ENCODE peak calls at places on chromosomes 1 and 21, in nine cellular contexts. One of them, this sample, is unnamed.
A peak's percentile ranks its signal among the peaks of the same experiment; 100 is the strongest.

GRCh38 chr1:22702671-22703070 is 8.0 kb upstream of the EPHB2 start:
- DNase-seq in left ventricle myocardium inferior: no peak
- DNase-seq in adrenal gland: no peak
- DNase-seq in PC-9: no peak
- DNase-seq in ovary: no peak
- DNase-seq in tibial artery: no peak
- DNase-seq in suprapubic skin: no peak
- DNase-seq in heart right ventricle: no peak
- DNase-seq in breast epithelium: no peak
- DNase-seq in this sample: no peak

GRCh38 chr1:16978589-16979474 is 1.6 kb downstream of the MFAP2 start:
- DNase-seq in left ventricle myocardium inferior: peak; percentile 49
- DNase-seq in adrenal gland: no peak
- DNase-seq in PC-9: no peak
- DNase-seq in ovary: peak; percentile 91
- DNase-seq in tibial artery: peak; percentile 83
- DNase-seq in suprapubic skin: peak; percentile 84
- DNase-seq in heart right ventricle: peak; percentile 42
- DNase-seq in breast epithelium: no peak
- DNase-seq in this sample: no peak

GRCh38 chr1:236122176-236122575 is 20.2 kb upstream of the GPR137B start:
- DNase-seq in left ventricle myocardium inferior: no peak
- DNase-seq in adrenal gland: no peak
- DNase-seq in PC-9: no peak
- DNase-seq in ovary: no peak
- DNase-seq in tibial artery: no peak
- DNase-seq in suprapubic skin: no peak
- DNase-seq in heart right ventricle: no peak
- DNase-seq in breast epithelium: no peak
- DNase-seq in this sample: no peak

GRCh38 chr1:3003941-3004270 is 17.4 kb upstream of the ACTRT2 start:
- DNase-seq in left ventricle myocardium inferior: no peak
- DNase-seq in adrenal gland: no peak
- DNase-seq in PC-9: no peak
- DNase-seq in ovary: no peak
- DNase-seq in tibial artery: peak; percentile 15
- DNase-seq in suprapubic skin: no peak
- DNase-seq in heart right ventricle: no peak
- DNase-seq in breast epithelium: peak; percentile 27
- DNase-seq in this sample: peak; percentile 27

GRCh38 chr21:44596068-44596725 is 3.9 kb upstream of the KRTAP10-6 start:
- DNase-seq in left ventricle myocardium inferior: no peak
- DNase-seq in adrenal gland: no peak
- DNase-seq in PC-9: no peak
- DNase-seq in ovary: no peak
- DNase-seq in tibial artery: no peak
- DNase-seq in suprapubic skin: no peak
- DNase-seq in heart right ventricle: no peak
- DNase-seq in breast epithelium: no peak
- DNase-seq in this sample: no peak

GRCh38 chr1:205700865-205701401 is 20.6 kb upstream of the SLC45A3 start:
- DNase-seq in left ventricle myocardium inferior: peak; percentile 33
- DNase-seq in adrenal gland: peak; percentile 6
- DNase-seq in PC-9: no peak
- DNase-seq in ovary: peak; percentile 35
- DNase-seq in tibial artery: no peak
- DNase-seq in suprapubic skin: no peak
- DNase-seq in heart right ventricle: peak; percentile 24
- DNase-seq in breast epithelium: no peak
- DNase-seq in this sample: no peak

GRCh38 chr1:37533317-37534093 is 18.9 kb upstream of the MEAF6 start:
- DNase-seq in left ventricle myocardium inferior: no peak
- DNase-seq in adrenal gland: no peak
- DNase-seq in PC-9: no peak
- DNase-seq in ovary: no peak
- DNase-seq in tibial artery: no peak
- DNase-seq in suprapubic skin: no peak
- DNase-seq in heart right ventricle: no peak
- DNase-seq in breast epithelium: no peak
- DNase-seq in this sample: no peak

GRCh38 chr1:2214541-2215241 is 13.4 kb upstream of the SKI start:
- DNase-seq in left ventricle myocardium inferior: peak; percentile 55
- DNase-seq in adrenal gland: peak; percentile 47
- DNase-seq in PC-9: no peak
- DNase-seq in ovary: peak; percentile 79
- DNase-seq in tibial artery: no peak
- DNase-seq in suprapubic skin: peak; percentile 80
- DNase-seq in heart right ventricle: peak; percentile 60
- DNase-seq in breast epithelium: no peak
- DNase-seq in this sample: no peak

GRCh38 chr1:170203693-170204092 is 57.9 kb downstream of the NTMT2 start:
- DNase-seq in left ventricle myocardium inferior: no peak
- DNase-seq in adrenal gland: no peak
- DNase-seq in PC-9: no peak
- DNase-seq in ovary: no peak
- DNase-seq in tibial artery: no peak
- DNase-seq in suprapubic skin: no peak
- DNase-seq in heart right ventricle: no peak
- DNase-seq in breast epithelium: no peak
- DNase-seq in this sample: no peak
- H3K27ac ChIP-seq in left ventricle myocardium inferior: no peak overlapping the region
- H3K27ac ChIP-seq in adrenal gland: no peak overlapping the region
- H3K27ac ChIP-seq in PC-9: no peak overlapping the region
- H3K27ac ChIP-seq in ovary: no peak overlapping the region
- H3K27ac ChIP-seq in tibial artery: no peak overlapping the region
- H3K27ac ChIP-seq in suprapubic skin: no peak overlapping the region
- H3K27ac ChIP-seq in heart right ventricle: no peak overlapping the region
- H3K27ac ChIP-seq in breast epithelium: no peak overlapping the region
- H3K27ac ChIP-seq in this sample: no peak overlapping the region

DNA sequence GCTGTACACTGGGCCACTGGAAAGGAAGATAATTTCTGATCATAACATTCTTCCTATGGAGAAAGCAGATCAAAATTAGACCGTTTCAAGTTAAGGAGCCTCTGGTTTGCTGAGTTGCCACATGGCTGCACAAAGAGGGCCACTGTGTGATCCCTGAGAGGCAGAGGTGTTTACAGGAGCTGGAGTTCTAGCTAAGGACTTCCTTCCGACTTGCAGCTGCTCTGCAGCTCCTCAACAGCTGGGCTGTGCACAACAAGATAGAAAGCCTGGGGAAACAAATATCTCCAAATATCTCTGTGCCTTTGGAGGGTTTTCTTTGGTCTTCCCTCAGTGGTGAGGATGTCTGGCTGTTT is 26.8 kb downstream of the GADD45A start:
- DNase-seq in left ventricle myocardium inferior: no peak
- DNase-seq in adrenal gland: no peak
- DNase-seq in PC-9: no peak
- DNase-seq in ovary: no peak
- DNase-seq in tibial artery: no peak
- DNase-seq in suprapubic skin: no peak
- DNase-seq in heart right ventricle: no peak
- DNase-seq in breast epithelium: no peak
- DNase-seq in this sample: no peak
- H3K4me1 ChIP-seq in left ventricle myocardium inferior: peaks cover 65% of the 10 kb centered on the region
- H3K4me1 ChIP-seq in adrenal gland: peaks cover 17% of the 10 kb centered on the region
- H3K4me1 ChIP-seq in PC-9: peaks cover 30% of the 10 kb centered on the region
- H3K4me1 ChIP-seq in ovary: peaks cover 9% of the 10 kb centered on the region
- H3K4me1 ChIP-seq in tibial artery: peaks cover 96% of the 10 kb centered on the region
- H3K4me1 ChIP-seq in suprapubic skin: peaks cover 60% of the 10 kb centered on the region
- H3K4me1 ChIP-seq in heart right ventricle: peaks cover 55% of the 10 kb centered on the region
- H3K4me1 ChIP-seq in breast epithelium: no peaks in the 10 kb centered on the region
- H3K4me1 ChIP-seq in this sample: peaks cover 9% of the 10 kb centered on the region

GRCh38 chr1:31977361-31978131 is 36.1 kb upstream of the KHDRBS1 start:
- DNase-seq in left ventricle myocardium inferior: no peak
- DNase-seq in adrenal gland: no peak
- DNase-seq in PC-9: no peak
- DNase-seq in ovary: no peak
- DNase-seq in tibial artery: no peak
- DNase-seq in suprapubic skin: no peak
- DNase-seq in heart right ventricle: no peak
- DNase-seq in breast epithelium: no peak
- DNase-seq in this sample: no peak
- TF ChIP-seq CTCF in left ventricle myocardium inferior: peak; percentile 42
- TF ChIP-seq CTCF in adrenal gland: no peak
- TF ChIP-seq CTCF in PC-9: peak; percentile 62
- TF ChIP-seq CTCF in ovary: no peak
- TF ChIP-seq CTCF in tibial artery: peak; percentile 35
- TF ChIP-seq CTCF in suprapubic skin: peak; percentile 30
- TF ChIP-seq CTCF in heart right ventricle: peak; percentile 38
- TF ChIP-seq CTCF in breast epithelium: no peak
- TF ChIP-seq CTCF in this sample: no peak

DNA sequence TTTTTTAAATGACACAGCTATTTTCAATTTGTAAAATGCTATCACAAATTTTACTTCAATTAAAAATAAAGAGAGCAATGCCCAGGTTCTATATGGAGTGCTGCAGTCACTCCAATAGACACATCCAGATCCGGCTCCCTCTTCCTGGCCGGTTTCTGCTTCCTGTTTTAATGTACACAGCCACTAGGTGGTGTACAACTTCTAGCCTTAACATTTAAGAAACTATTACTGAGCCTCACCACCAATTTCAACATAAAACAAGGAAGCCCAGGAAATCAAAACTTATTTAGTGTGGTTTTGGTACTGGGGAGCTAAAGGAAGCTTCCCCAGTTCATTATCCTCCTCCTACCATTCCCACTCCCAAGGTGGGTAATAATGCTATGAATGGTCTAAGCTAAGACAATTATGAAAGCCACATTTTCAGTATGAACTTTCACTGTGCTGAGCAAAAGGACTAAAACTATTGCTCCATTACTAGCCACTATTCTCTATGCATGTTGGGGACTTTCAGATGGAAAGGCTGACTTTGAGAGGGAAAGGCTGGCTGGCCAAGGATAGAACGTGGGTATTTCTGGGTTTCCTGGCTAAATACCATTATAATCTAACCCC is 25.5 kb upstream of the MTMR11 start:
- DNase-seq in left ventricle myocardium inferior: no peak
- DNase-seq in adrenal gland: peak; percentile 68
- DNase-seq in PC-9: peak; percentile 44
- DNase-seq in ovary: peak; percentile 23
- DNase-seq in tibial artery: peak; percentile 63
- DNase-seq in suprapubic skin: no peak
- DNase-seq in heart right ventricle: no peak
- DNase-seq in breast epithelium: no peak
- DNase-seq in this sample: peak; percentile 40
- H3K27ac ChIP-seq in left ventricle myocardium inferior: peak overlapping the region; percentile 69
- H3K27ac ChIP-seq in adrenal gland: peak overlapping the region; percentile 75
- H3K27ac ChIP-seq in PC-9: peak overlapping the region; percentile 52
- H3K27ac ChIP-seq in ovary: peak overlapping the region; percentile 42
- H3K27ac ChIP-seq in tibial artery: peak overlapping the region; percentile 31
- H3K27ac ChIP-seq in suprapubic skin: peak overlapping the region; percentile 53
- H3K27ac ChIP-seq in heart right ventricle: no peak overlapping the region
- H3K27ac ChIP-seq in breast epithelium: peak overlapping the region; percentile 74
- H3K27ac ChIP-seq in this sample: peak overlapping the region; percentile 2